ENCODE peak calls at places on chromosomes 2 and 18, in six cellular contexts. One of them, this sample, is unnamed.

GRCh38 chr2:98026292-98026691 is 30.5 kb upstream of the TMEM131 start:
- DNase-seq in pons: no peak
- DNase-seq in transverse colon: no peak
- DNase-seq in iPS DF 19.7: no peak
- DNase-seq in Right ventricle myocardium superior: no peak
- DNase-seq in NAMALWA: peak
- DNase-seq in this sample: no peak

GRCh38 chr18:47901624-47902362 is 28.7 kb downstream of the SMAD2 start:
- DNase-seq in Right ventricle myocardium superior: no peak
- DNase-seq in NAMALWA: peak
- DNase-seq in iPS DF 19.7: no peak
- DNase-seq in transverse colon: no peak
- DNase-seq in pons: no peak
- DNase-seq in this sample: no peak

GRCh38 chr2:70024284-70024683 is 62.9 kb upstream of the ASPRV1 start:
- DNase-seq in iPS DF 19.7: no peak
- DNase-seq in transverse colon: no peak
- DNase-seq in pons: no peak
- DNase-seq in NAMALWA: no peak
- DNase-seq in Right ventricle myocardium superior: no peak
- DNase-seq in this sample: peak

GRCh38 chr18:76437910-76438309 is 57.1 kb downstream of the ZNF516 start:
- DNase-seq in NAMALWA: no peak
- DNase-seq in transverse colon: no peak
- DNase-seq in iPS DF 19.7: no peak
- DNase-seq in Right ventricle myocardium superior: no peak
- DNase-seq in pons: no peak
- DNase-seq in this sample: no peak

GRCh38 chr2:182941121-182941713 is 74.8 kb upstream of the FRZB start:
- DNase-seq in NAMALWA: no peak
- DNase-seq in iPS DF 19.7: no peak
- DNase-seq in pons: no peak
- DNase-seq in transverse colon: no peak
- DNase-seq in Right ventricle myocardium superior: no peak
- DNase-seq in this sample: no peak

GRCh38 chr2:197278804-197279763 is 31.5 kb downstream of the ANKRD44 start:
- DNase-seq in NAMALWA: no peak
- DNase-seq in transverse colon: no peak
- DNase-seq in pons: no peak
- DNase-seq in iPS DF 19.7: no peak
- DNase-seq in Right ventricle myocardium superior: no peak
- DNase-seq in this sample: no peak

GRCh38 chr18:47174545-47175116 is 1.5 kb downstream of the IER3IP1 start:
- DNase-seq in Right ventricle myocardium superior: no peak
- DNase-seq in transverse colon: no peak
- DNase-seq in NAMALWA: no peak
- DNase-seq in pons: no peak
- DNase-seq in iPS DF 19.7: no peak
- DNase-seq in this sample: no peak

GRCh38 chr2:100935372-100935752 is 66.7 kb upstream of the RPL31 start:
- DNase-seq in NAMALWA: no peak
- DNase-seq in iPS DF 19.7: no peak
- DNase-seq in transverse colon: no peak
- DNase-seq in Right ventricle myocardium superior: no peak
- DNase-seq in pons: no peak
- DNase-seq in this sample: no peak

GRCh38 chr2:239263937-239264837 is 136.6 kb downstream of the HDAC4 start:
- DNase-seq in pons: no peak
- DNase-seq in NAMALWA: peak
- DNase-seq in iPS DF 19.7: no peak
- DNase-seq in Right ventricle myocardium superior: peak
- DNase-seq in transverse colon: peak
- DNase-seq in this sample: no peak

GRCh38 chr2:200584639-200585038 is 1.2 kb upstream of the AOX1 start:
- DNase-seq in transverse colon: no peak
- DNase-seq in pons: no peak
- DNase-seq in NAMALWA: peak
- DNase-seq in iPS DF 19.7: no peak
- DNase-seq in Right ventricle myocardium superior: no peak
- DNase-seq in this sample: no peak

GRCh38 chr2:242010567-242011513 is 141.3 kb downstream of the RTP5 start:
- DNase-seq in Right ventricle myocardium superior: no peak
- DNase-seq in NAMALWA: peak
- DNase-seq in iPS DF 19.7: no peak
- DNase-seq in transverse colon: peak
- DNase-seq in pons: no peak
- DNase-seq in this sample: no peak

This sample was measured in SJCRH30.